ENCODE peak calls at places on chromosomes 3 and 15, in nine cellular contexts. R is GM12891, E is stomach, F is GM12892, J is adrenal gland, Q is heart left ventricle, Y is vagina, W is breast epithelium, A is H1. B is an unnamed sample.

GRCh38 chr3:10188798-10189556 is 24.3 kb downstream of the IRAK2 start:
- DNase-seq in R (no peak), E (no peak), F (no peak), J (no peak), Q (no peak), Y (no peak), W (no peak), A (no peak), B (no peak)

GRCh38 chr15:56821721-56822425 is 88.6 kb upstream of the ZNF280D start:
- DNase-seq in R (no peak), E (peak), F (no peak), J (peak), Q (no peak), Y (no peak), W (peak), A (no peak), B (peak)

GRCh38 chr3:158563076-158563475 is 7.9 kb upstream of the MLF1 start:
- DNase-seq in R (no peak), E (no peak), F (no peak), J (no peak), Q (no peak), Y (no peak), W (no peak), A (no peak), B (no peak)

GRCh38 chr3:13308406-13308805 is 111.7 kb downstream of the NUP210 start:
- DNase-seq in R (no peak), E (peak), F (no peak), J (peak), Q (no peak), Y (no peak), W (no peak), A (peak), B (peak)

GRCh38 chr15:65979316-65979715 is 110.0 kb downstream of the RAB11A start:
- DNase-seq in R (no peak), E (no peak), F (no peak), J (peak), Q (no peak), Y (no peak), W (no peak), A (no peak), B (no peak)

GRCh38 chr3:8937064-8938020 is 25.9 kb downstream of the RAD18 start:
- DNase-seq in R (no peak), E (no peak), F (no peak), J (no peak), Q (no peak), Y (no peak), W (no peak), A (no peak), B (no peak)

GRCh38 chr3:82891028-82891427 is 1129.6 kb upstream of the GBE1 start:
- DNase-seq in R (no peak), E (no peak), F (no peak), J (no peak), Q (no peak), Y (no peak), W (no peak), A (no peak), B (no peak)

GRCh38 chr15:89812126-89812846 is 2.4 kb downstream of the ANPEP start:
- DNase-seq in R (no peak), E (peak), F (no peak), J (peak), Q (peak), Y (no peak), W (peak), A (no peak), B (no peak)

GRCh38 chr15:74631935-74632560 is 16.4 kb downstream of the CLK3 start:
- DNase-seq in R (peak), E (peak), F (peak), J (peak), Q (peak), Y (no peak), W (no peak), A (no peak), B (peak)

GRCh38 chr3:108134555-108134880 is 43.7 kb upstream of the CD47 start:
- DNase-seq in R (no peak), E (no peak), F (no peak), J (no peak), Q (no peak), Y (no peak), W (no peak), A (no peak), B (no peak)

GRCh38 chr3:123884258-123884831 is at the start of gene MYLK:
- DNase-seq in R (peak), E (peak), F (peak), J (peak), Q (peak), Y (no peak), W (peak), A (peak), B (peak)

GRCh38 chr15:57537072-57537471 is 54.6 kb upstream of the MYZAP start:
- DNase-seq in R (no peak), E (peak), F (no peak), J (peak), Q (no peak), Y (no peak), W (no peak), A (no peak), B (no peak)

GRCh38 chr15:62795171-62795570 is 247.4 kb upstream of the TPM1 start:
- DNase-seq in R (no peak), E (no peak), F (no peak), J (no peak), Q (no peak), Y (no peak), W (no peak), A (no peak), B (no peak)

GRCh38 chr15:59654043-59654442 is 3.3 kb downstream of the GTF2A2 start:
- DNase-seq in R (no peak), E (no peak), F (no peak), J (no peak), Q (no peak), Y (no peak), W (no peak), A (no peak), B (no peak)

GRCh38 chr3:184663756-184664155 is 48.1 kb downstream of the MAGEF1 start:
- DNase-seq in R (no peak), E (no peak), F (no peak), J (no peak), Q (no peak), Y (no peak), W (no peak), A (no peak), B (no peak)

GRCh38 chr3:6605245-6605644 is 255.7 kb upstream of the GRM7 start:
- DNase-seq in R (no peak), E (no peak), F (no peak), J (no peak), Q (no peak), Y (no peak), W (no peak), A (no peak), B (no peak)

GRCh38 chr3:52834871-52835501 is at the start of gene MUSTN1:
- DNase-seq in R (no peak), E (no peak), F (no peak), J (no peak), Q (peak), Y (no peak), W (no peak), A (no peak), B (no peak)

GRCh38 chr3:15754047-15754446 is 43.7 kb downstream of the ANKRD28 start:
- DNase-seq in R (no peak), E (no peak), F (no peak), J (no peak), Q (no peak), Y (no peak), W (no peak), A (no peak), B (no peak)

GRCh38 chr3:193982258-193982659 is 153.7 kb upstream of the HES1 start:
- DNase-seq in R (no peak), E (peak), F (no peak), J (no peak), Q (peak), Y (no peak), W (peak), A (no peak), B (no peak)

GRCh38 chr15:98292442-98293240 is 332.1 kb downstream of the ARRDC4 start:
- DNase-seq in R (peak), E (peak), F (peak), J (peak), Q (no peak), Y (peak), W (no peak), A (peak), B (peak)

GRCh38 chr3:153029350-153029749 is 132.7 kb upstream of the RAP2B start:
- DNase-seq in R (no peak), E (no peak), F (no peak), J (no peak), Q (no peak), Y (no peak), W (no peak), A (no peak), B (peak)

GRCh38 chr3:90062018-90062417 is 954.6 kb downstream of the EPHA3 start:
- DNase-seq in R (no peak), E (no peak), F (no peak), J (no peak), Q (no peak), Y (no peak), W (no peak), A (no peak), B (no peak)

GRCh38 chr3:61358364-61358763 is 107.1 kb upstream of the FHIT start:
- DNase-seq in R (peak), E (peak), F (peak), J (peak), Q (peak), Y (no peak), W (no peak), A (no peak), B (no peak)

GRCh38 chr3:136891934-136892855 is 30.2 kb downstream of the NCK1 start:
- DNase-seq in R (no peak), E (no peak), F (no peak), J (no peak), Q (no peak), Y (no peak), W (no peak), A (no peak), B (no peak)

GRCh38 chr15:101332061-101332467 is 37.0 kb upstream of the SNRPA1 start:
- DNase-seq in R (no peak), E (peak), F (no peak), J (no peak), Q (no peak), Y (peak), W (no peak), A (no peak), B (no peak)

GRCh38 chr3:9047465-9048346 is 84.4 kb upstream of the RAD18 start:
- DNase-seq in R (no peak), E (no peak), F (no peak), J (no peak), Q (no peak), Y (no peak), W (no peak), A (no peak), B (no peak)

GRCh38 chr3:182259579-182259978 is 533.7 kb upstream of the ATP11B start:
- DNase-seq in R (no peak), E (peak), F (no peak), J (no peak), Q (peak), Y (no peak), W (no peak), A (no peak), B (no peak)

GRCh38 chr15:70419046-70419445 is 321.3 kb upstream of the TLE3 start:
- DNase-seq in R (no peak), E (no peak), F (no peak), J (no peak), Q (no peak), Y (no peak), W (no peak), A (no peak), B (no peak)

GRCh38 chr3:33076952-33077351 is 20.0 kb downstream of the GLB1 start:
- DNase-seq in R (no peak), E (no peak), F (no peak), J (no peak), Q (no peak), Y (no peak), W (no peak), A (no peak), B (no peak)

GRCh38 chr15:52652984-52653383 is 26.2 kb downstream of the ATOSA start:
- DNase-seq in R (no peak), E (no peak), F (no peak), J (no peak), Q (no peak), Y (no peak), W (no peak), A (no peak), B (no peak)

GRCh38 chr15:95669146-95669922 is 661.2 kb upstream of the NR2F2 start:
- DNase-seq in R (no peak), E (no peak), F (no peak), J (no peak), Q (no peak), Y (no peak), W (no peak), A (no peak), B (no peak)

GRCh38 chr3:151227438-151228290 is 24.6 kb upstream of the GPR171 start:
- DNase-seq in R (peak), E (peak), F (peak), J (peak), Q (peak), Y (no peak), W (peak), A (peak), B (peak)

GRCh38 chr3:151226825-151227224 is 23.8 kb upstream of the GPR171 start:
- DNase-seq in R (no peak), E (no peak), F (no peak), J (no peak), Q (no peak), Y (no peak), W (no peak), A (no peak), B (no peak)

GRCh38 chr3:151230644-151231043 is 27.6 kb upstream of the GPR171 start:
- DNase-seq in R (peak), E (no peak), F (no peak), J (no peak), Q (no peak), Y (no peak), W (no peak), A (no peak), B (no peak)

GRCh38 chr3:151226088-151226563 is 23.1 kb upstream of the GPR171 start:
- DNase-seq in R (no peak), E (no peak), F (no peak), J (no peak), Q (no peak), Y (no peak), W (no peak), A (no peak), B (no peak)

GRCh38 chr3:151228291-151229125 is 25.5 kb upstream of the GPR171 start:
- DNase-seq in R (no peak), E (peak), F (no peak), J (peak), Q (no peak), Y (no peak), W (no peak), A (no peak), B (peak)
- TF ChIP-seq POLR2A in R (no peak), E (no peak), F (no peak), J (no peak), Q (no peak), Y (no peak), W (no peak), A (no peak), B (no peak)

DNA sequence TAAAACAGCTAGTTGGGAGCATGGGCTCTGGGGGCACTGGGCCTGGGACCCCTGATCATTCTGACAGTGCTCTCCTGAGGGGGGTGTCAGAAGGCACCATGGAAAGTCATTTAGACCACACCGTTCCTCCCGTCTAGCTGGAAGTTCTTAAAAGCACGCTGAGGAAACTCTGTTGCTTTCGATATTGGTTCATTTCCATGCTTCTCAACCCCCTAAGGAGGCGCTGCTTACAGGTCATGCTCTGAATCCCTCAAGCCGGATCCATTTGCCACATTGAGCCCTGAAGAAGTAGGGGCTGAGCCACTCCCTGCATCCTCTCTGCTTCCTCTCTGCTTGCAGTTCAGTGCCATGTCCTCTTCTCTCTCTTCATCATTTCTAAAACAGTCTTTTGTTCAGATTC is 187.2 kb downstream of the CACNA2D3 start:
- DNase-seq in R (no peak), E (no peak), F (no peak), J (no peak), Q (no peak), Y (no peak), W (no peak), A (no peak), B (no peak)
- TF ChIP-seq POLR2A in R (no peak), E (no peak), F (no peak), J (no peak), Q (no peak), Y (no peak), W (no peak), A (no peak), B (no peak)

GRCh38 chr15:92809880-92810361 is 90.2 kb upstream of the CHD2 start:
- DNase-seq in R (no peak), E (no peak), F (no peak), J (peak), Q (no peak), Y (no peak), W (no peak), A (no peak), B (peak)
- TF ChIP-seq POLR2A in R (no peak), E (no peak), F (no peak), J (no peak), Q (no peak), Y (no peak), W (no peak), A (no peak), B (no peak)

GRCh38 chr3:71551286-71551919 is 32.1 kb downstream of the FOXP1 start:
- DNase-seq in R (no peak), E (no peak), F (no peak), J (no peak), Q (no peak), Y (no peak), W (no peak), A (no peak), B (no peak)

GRCh38 chr3:71547254-71548198 is 36.0 kb downstream of the FOXP1 start:
- DNase-seq in R (no peak), E (no peak), F (no peak), J (no peak), Q (no peak), Y (no peak), W (no peak), A (no peak), B (peak)

GRCh38 chr3:71548995-71549394 is 34.5 kb downstream of the FOXP1 start:
- DNase-seq in R (no peak), E (no peak), F (no peak), J (no peak), Q (no peak), Y (no peak), W (no peak), A (no peak), B (no peak)

GRCh38 chr3:71546781-71547180 is 36.7 kb downstream of the FOXP1 start:
- DNase-seq in R (no peak), E (no peak), F (no peak), J (no peak), Q (no peak), Y (no peak), W (no peak), A (no peak), B (no peak)

DNA sequence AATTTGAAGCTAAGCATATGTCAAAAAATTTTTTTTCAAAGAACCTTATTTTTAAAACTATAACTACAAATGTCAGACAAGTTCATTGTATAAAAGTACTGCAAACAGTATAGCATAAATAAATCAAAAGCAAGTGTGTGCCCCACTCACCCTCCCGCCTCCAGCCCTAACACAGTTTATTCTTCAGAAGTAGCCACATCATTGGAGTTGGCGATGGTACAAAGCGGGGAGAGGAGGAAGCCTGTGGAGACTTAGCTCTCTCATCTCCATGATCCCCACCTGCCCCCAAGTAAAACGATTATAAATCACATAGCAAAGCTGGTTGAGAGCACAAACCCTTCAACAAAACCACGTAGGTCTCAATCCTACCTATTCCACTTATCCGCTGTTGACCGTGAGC is 33.6 kb downstream of the FOXP1 start:
- DNase-seq in R (no peak), E (no peak), F (no peak), J (no peak), Q (no peak), Y (no peak), W (no peak), A (no peak), B (no peak)
- TF ChIP-seq POLR2A in R (no peak), E (no peak), F (no peak), J (no peak), Q (no peak), Y (no peak), W (no peak), A (no peak), B (no peak)

DNA sequence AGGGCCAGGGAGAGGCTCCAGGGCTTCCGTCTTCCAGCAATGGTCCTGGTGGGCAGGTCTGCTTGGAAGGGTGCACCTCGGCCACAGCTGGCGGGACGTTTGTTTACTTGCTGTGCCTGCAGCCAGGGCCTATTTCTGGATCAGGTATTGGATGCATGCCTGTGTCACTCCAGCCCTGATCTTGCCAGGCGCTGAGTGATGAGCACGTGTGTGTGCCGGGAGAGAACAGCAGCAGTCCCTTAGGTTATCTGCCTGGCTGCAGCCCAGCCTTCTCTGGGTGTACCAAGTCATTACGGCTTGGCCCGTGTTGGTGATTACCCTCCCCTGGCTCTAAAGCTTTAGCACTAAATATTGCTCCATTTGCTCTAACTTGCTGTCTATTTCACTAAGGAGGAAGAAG is 14.9 kb downstream of the CCDC32 start:
- DNase-seq in R (no peak), E (peak), F (no peak), J (no peak), Q (peak), Y (no peak), W (peak), A (no peak), B (peak)
- TF ChIP-seq POLR2A in R (no peak), E (no peak), F (no peak), J (no peak), Q (no peak), Y (no peak), W (no peak), A (no peak), B (no peak)

GRCh38 chr3:126476166-126476975 is 680 bp upstream of the ZXDC start:
- DNase-seq in R (no peak), E (peak), F (no peak), J (peak), Q (peak), Y (peak), W (peak), A (no peak), B (no peak)
- TF ChIP-seq POLR2A in R (no peak), E (no peak), F (no peak), J (no peak), Q (peak), Y (peak), W (peak), A (no peak), B (peak)

GRCh38 chr3:99578339-99578970 is 59.9 kb upstream of the COL8A1 start:
- DNase-seq in R (no peak), E (no peak), F (no peak), J (no peak), Q (no peak), Y (no peak), W (no peak), A (no peak), B (no peak)

GRCh38 chr3:99575683-99576082 is 62.7 kb upstream of the COL8A1 start:
- DNase-seq in R (no peak), E (no peak), F (no peak), J (no peak), Q (no peak), Y (no peak), W (no peak), A (no peak), B (no peak)

GRCh38 chr3:99579965-99580364 is 58.4 kb upstream of the COL8A1 start:
- DNase-seq in R (no peak), E (no peak), F (no peak), J (no peak), Q (no peak), Y (no peak), W (no peak), A (no peak), B (no peak)

GRCh38 chr3:99579246-99579645 is 59.1 kb upstream of the COL8A1 start:
- DNase-seq in R (no peak), E (no peak), F (no peak), J (no peak), Q (no peak), Y (no peak), W (no peak), A (no peak), B (no peak)

GRCh38 chr3:99577160-99577559 is 61.2 kb upstream of the COL8A1 start:
- DNase-seq in R (no peak), E (no peak), F (no peak), J (no peak), Q (no peak), Y (no peak), W (no peak), A (no peak), B (no peak)
- TF ChIP-seq POLR2A in R (no peak), E (no peak), F (no peak), J (no peak), Q (no peak), Y (no peak), W (no peak), A (no peak), B (no peak)

GRCh38 chr3:62665627-62666433 is 209.4 kb downstream of the CADPS start:
- DNase-seq in R (no peak), E (peak), F (peak), J (peak), Q (peak), Y (no peak), W (peak), A (peak), B (peak)
- TF ChIP-seq POLR2A in R (no peak), E (no peak), F (no peak), J (no peak), Q (no peak), Y (no peak), W (no peak), A (no peak), B (no peak)

GRCh38 chr3:58237238-58237939 is at the start of gene ABHD6:
- DNase-seq in R (peak), E (peak), F (peak), J (peak), Q (peak), Y (no peak), W (peak), A (no peak), B (peak)
- TF ChIP-seq POLR2A in R (no peak), E (no peak), F (no peak), J (peak), Q (peak), Y (peak), W (no peak), A (no peak), B (no peak)